ENCODE peak calls at places on chromosome 16, in seven cellular contexts. One of them, this sample, is unnamed.

GRCh38 chr16:27374794-27375499 is 27.0 kb upstream of the IL21R start:
- DNase-seq in choroid plexus epithelial cell: peak; percentile 95
- DNase-seq in progenitor cell of endocrine pancreas: peak; percentile 34
- DNase-seq in CD4-positive, alpha-beta T cell: no peak
- DNase-seq in PC-3: peak; percentile 60
- DNase-seq in ascending aorta: peak; percentile 28
- DNase-seq in tibial nerve: peak; percentile 56
- DNase-seq in this sample: peak; percentile 91

GRCh38 chr16:70152578-70153302 is 20.8 kb upstream of the CLEC18C start:
- DNase-seq in tibial nerve: no peak
- DNase-seq in progenitor cell of endocrine pancreas: no peak
- DNase-seq in PC-3: no peak
- DNase-seq in ascending aorta: no peak
- DNase-seq in CD4-positive, alpha-beta T cell: no peak
- DNase-seq in choroid plexus epithelial cell: no peak
- DNase-seq in this sample: no peak

GRCh38 chr16:25838724-25839186 is 147.0 kb downstream of the HS3ST4 start:
- DNase-seq in PC-3: peak; percentile 61
- DNase-seq in ascending aorta: no peak
- DNase-seq in progenitor cell of endocrine pancreas: peak; percentile 24
- DNase-seq in tibial nerve: peak; percentile 31
- DNase-seq in CD4-positive, alpha-beta T cell: no peak
- DNase-seq in choroid plexus epithelial cell: peak; percentile 67
- DNase-seq in this sample: peak; percentile 33

GRCh38 chr16:55498101-55498500 is 10.8 kb upstream of the LPCAT2 start:
- DNase-seq in CD4-positive, alpha-beta T cell: no peak
- DNase-seq in tibial nerve: no peak
- DNase-seq in progenitor cell of endocrine pancreas: no peak
- DNase-seq in PC-3: no peak
- DNase-seq in ascending aorta: no peak
- DNase-seq in choroid plexus epithelial cell: no peak
- DNase-seq in this sample: no peak

GRCh38 chr16:58494981-58495860 is 4.7 kb upstream of the NDRG4 start:
- DNase-seq in tibial nerve: peak; percentile 88
- DNase-seq in ascending aorta: peak; percentile 30
- DNase-seq in choroid plexus epithelial cell: peak; percentile 99
- DNase-seq in progenitor cell of endocrine pancreas: no peak
- DNase-seq in PC-3: peak; percentile 85
- DNase-seq in CD4-positive, alpha-beta T cell: no peak
- DNase-seq in this sample: peak; percentile 100

GRCh38 chr16:4016648-4017047 is 99.6 kb downstream of the ADCY9 start:
- DNase-seq in progenitor cell of endocrine pancreas: no peak
- DNase-seq in tibial nerve: no peak
- DNase-seq in choroid plexus epithelial cell: peak; percentile 50
- DNase-seq in PC-3: no peak
- DNase-seq in ascending aorta: no peak
- DNase-seq in CD4-positive, alpha-beta T cell: no peak
- DNase-seq in this sample: no peak

GRCh38 chr16:58331024-58331707 is 36.3 kb upstream of the PRSS54 start:
- DNase-seq in progenitor cell of endocrine pancreas: peak; percentile 20
- DNase-seq in CD4-positive, alpha-beta T cell: no peak
- DNase-seq in ascending aorta: no peak
- DNase-seq in PC-3: no peak
- DNase-seq in choroid plexus epithelial cell: peak; percentile 20
- DNase-seq in tibial nerve: no peak
- DNase-seq in this sample: no peak

GRCh38 chr16:1913327-1914083 is 4.7 kb downstream of the HS3ST6 start:
- DNase-seq in CD4-positive, alpha-beta T cell: no peak
- DNase-seq in PC-3: peak; percentile 57
- DNase-seq in tibial nerve: no peak
- DNase-seq in progenitor cell of endocrine pancreas: no peak
- DNase-seq in ascending aorta: no peak
- DNase-seq in choroid plexus epithelial cell: no peak
- DNase-seq in this sample: no peak

GRCh38 chr16:30721606-30722005 is 22.6 kb downstream of the SRCAP start:
- DNase-seq in CD4-positive, alpha-beta T cell: no peak
- DNase-seq in tibial nerve: no peak
- DNase-seq in choroid plexus epithelial cell: no peak
- DNase-seq in ascending aorta: no peak
- DNase-seq in progenitor cell of endocrine pancreas: no peak
- DNase-seq in PC-3: peak; percentile 91
- DNase-seq in this sample: no peak

GRCh38 chr16:81523387-81524115 is 78.9 kb downstream of the CMIP start:
- DNase-seq in CD4-positive, alpha-beta T cell: no peak
- DNase-seq in PC-3: peak; percentile 96
- DNase-seq in progenitor cell of endocrine pancreas: no peak
- DNase-seq in choroid plexus epithelial cell: peak; percentile 49
- DNase-seq in ascending aorta: no peak
- DNase-seq in tibial nerve: no peak
- DNase-seq in this sample: peak; percentile 72

GRCh38 chr16:88773812-88774291 is 11.2 kb downstream of the PIEZO1 start:
- DNase-seq in PC-3: peak; percentile 45
- DNase-seq in ascending aorta: no peak
- DNase-seq in tibial nerve: no peak
- DNase-seq in choroid plexus epithelial cell: peak; percentile 43
- DNase-seq in progenitor cell of endocrine pancreas: no peak
- DNase-seq in CD4-positive, alpha-beta T cell: no peak
- DNase-seq in this sample: peak; percentile 82

GRCh38 chr16:54284931-54285413 is 1.6 kb downstream of the IRX3 start:
- DNase-seq in progenitor cell of endocrine pancreas: peak; percentile 14
- DNase-seq in tibial nerve: no peak
- DNase-seq in CD4-positive, alpha-beta T cell: no peak
- DNase-seq in choroid plexus epithelial cell: no peak
- DNase-seq in PC-3: no peak
- DNase-seq in ascending aorta: no peak
- DNase-seq in this sample: no peak

GRCh38 chr16:89615596-89616090 is 2.2 kb downstream of the DPEP1 start:
- DNase-seq in tibial nerve: no peak
- DNase-seq in progenitor cell of endocrine pancreas: peak; percentile 51
- DNase-seq in PC-3: no peak
- DNase-seq in choroid plexus epithelial cell: no peak
- DNase-seq in ascending aorta: no peak
- DNase-seq in CD4-positive, alpha-beta T cell: no peak
- DNase-seq in this sample: no peak

GRCh38 chr16:63776437-63776836 is 1345.4 kb downstream of the CDH11 start:
- DNase-seq in PC-3: no peak
- DNase-seq in progenitor cell of endocrine pancreas: no peak
- DNase-seq in choroid plexus epithelial cell: no peak
- DNase-seq in ascending aorta: no peak
- DNase-seq in tibial nerve: no peak
- DNase-seq in CD4-positive, alpha-beta T cell: no peak
- DNase-seq in this sample: no peak

GRCh38 chr16:28549301-28549899 is 4.3 kb upstream of the SGF29 start:
- DNase-seq in PC-3: peak; percentile 58
- DNase-seq in tibial nerve: no peak
- DNase-seq in progenitor cell of endocrine pancreas: no peak
- DNase-seq in CD4-positive, alpha-beta T cell: no peak
- DNase-seq in ascending aorta: no peak
- DNase-seq in choroid plexus epithelial cell: peak; percentile 73
- DNase-seq in this sample: peak; percentile 14

GRCh38 chr16:19595043-19595767 is 39.7 kb downstream of the VPS35L start:
- DNase-seq in ascending aorta: no peak
- DNase-seq in CD4-positive, alpha-beta T cell: no peak
- DNase-seq in PC-3: peak; percentile 76
- DNase-seq in choroid plexus epithelial cell: peak; percentile 92
- DNase-seq in tibial nerve: no peak
- DNase-seq in progenitor cell of endocrine pancreas: no peak
- DNase-seq in this sample: peak; percentile 94

GRCh38 chr16:28974437-28975157 is at the start of gene SPNS1:
- DNase-seq in tibial nerve: peak; percentile 98
- DNase-seq in ascending aorta: peak; percentile 84
- DNase-seq in progenitor cell of endocrine pancreas: peak; percentile 89
- DNase-seq in PC-3: peak; percentile 89
- DNase-seq in CD4-positive, alpha-beta T cell: peak; percentile 86
- DNase-seq in choroid plexus epithelial cell: peak; percentile 98
- DNase-seq in this sample: peak; percentile 98

GRCh38 chr16:10206865-10207264 is 24.6 kb upstream of the GRIN2A start:
- DNase-seq in CD4-positive, alpha-beta T cell: no peak
- DNase-seq in PC-3: no peak
- DNase-seq in ascending aorta: no peak
- DNase-seq in choroid plexus epithelial cell: no peak
- DNase-seq in progenitor cell of endocrine pancreas: no peak
- DNase-seq in tibial nerve: no peak
- DNase-seq in this sample: no peak

GRCh38 chr16:24729967-24730815 is 740 bp downstream of the TNRC6A start:
- DNase-seq in CD4-positive, alpha-beta T cell: peak; percentile 31
- DNase-seq in ascending aorta: no peak
- DNase-seq in PC-3: no peak
- DNase-seq in choroid plexus epithelial cell: peak; percentile 19
- DNase-seq in progenitor cell of endocrine pancreas: no peak
- DNase-seq in tibial nerve: no peak
- DNase-seq in this sample: peak; percentile 9

GRCh38 chr16:31400191-31400590 is 7.1 kb downstream of the ITGAD start:
- DNase-seq in CD4-positive, alpha-beta T cell: no peak
- DNase-seq in PC-3: no peak
- DNase-seq in progenitor cell of endocrine pancreas: no peak
- DNase-seq in ascending aorta: no peak
- DNase-seq in tibial nerve: no peak
- DNase-seq in choroid plexus epithelial cell: no peak
- DNase-seq in this sample: no peak

GRCh38 chr16:70481929-70482536 is 27.6 kb downstream of the FCSK start:
- DNase-seq in ascending aorta: no peak
- DNase-seq in choroid plexus epithelial cell: no peak
- DNase-seq in CD4-positive, alpha-beta T cell: no peak
- DNase-seq in PC-3: peak; percentile 70
- DNase-seq in tibial nerve: no peak
- DNase-seq in progenitor cell of endocrine pancreas: no peak
- DNase-seq in this sample: no peak

GRCh38 chr16:75099738-75100615 is 16.6 kb downstream of the LDHD start:
- DNase-seq in ascending aorta: no peak
- DNase-seq in CD4-positive, alpha-beta T cell: peak; percentile 37
- DNase-seq in choroid plexus epithelial cell: no peak
- DNase-seq in progenitor cell of endocrine pancreas: no peak
- DNase-seq in PC-3: no peak
- DNase-seq in tibial nerve: no peak
- DNase-seq in this sample: no peak

GRCh38 chr16:87178977-87179376 is 138.2 kb downstream of the C16orf95 start:
- DNase-seq in ascending aorta: no peak
- DNase-seq in tibial nerve: no peak
- DNase-seq in progenitor cell of endocrine pancreas: no peak
- DNase-seq in CD4-positive, alpha-beta T cell: no peak
- DNase-seq in PC-3: peak; percentile 67
- DNase-seq in choroid plexus epithelial cell: peak; percentile 74
- DNase-seq in this sample: peak; percentile 55

GRCh38 chr16:30761427-30761927 is 385 bp downstream of the CFAP119 start:
- DNase-seq in CD4-positive, alpha-beta T cell: no peak
- DNase-seq in PC-3: peak; percentile 28
- DNase-seq in tibial nerve: no peak
- DNase-seq in ascending aorta: no peak
- DNase-seq in progenitor cell of endocrine pancreas: peak; percentile 23
- DNase-seq in choroid plexus epithelial cell: peak; percentile 20
- DNase-seq in this sample: no peak

GRCh38 chr16:72769876-72770275 is 278.1 kb downstream of the ZFHX3 start:
- DNase-seq in progenitor cell of endocrine pancreas: no peak
- DNase-seq in choroid plexus epithelial cell: peak; percentile 21
- DNase-seq in ascending aorta: no peak
- DNase-seq in tibial nerve: no peak
- DNase-seq in CD4-positive, alpha-beta T cell: no peak
- DNase-seq in PC-3: peak; percentile 18
- DNase-seq in this sample: no peak

GRCh38 chr16:85436636-85437160 is 176.4 kb upstream of the GSE1 start:
- DNase-seq in choroid plexus epithelial cell: no peak
- DNase-seq in PC-3: no peak
- DNase-seq in CD4-positive, alpha-beta T cell: no peak
- DNase-seq in progenitor cell of endocrine pancreas: no peak
- DNase-seq in ascending aorta: no peak
- DNase-seq in tibial nerve: no peak
- DNase-seq in this sample: no peak
- TF ChIP-seq CTCF in choroid plexus epithelial cell: no peak
- TF ChIP-seq CTCF in PC-3: no peak
- TF ChIP-seq CTCF in CD4-positive, alpha-beta T cell: no peak
- TF ChIP-seq CTCF in progenitor cell of endocrine pancreas: no peak
- TF ChIP-seq CTCF in ascending aorta: no peak
- TF ChIP-seq CTCF in tibial nerve: no peak
- TF ChIP-seq CTCF in this sample: no peak

GRCh38 chr16:71626018-71626857 is at the start of gene MARVELD3:
- DNase-seq in choroid plexus epithelial cell: no peak
- DNase-seq in CD4-positive, alpha-beta T cell: peak; percentile 15
- DNase-seq in tibial nerve: no peak
- DNase-seq in PC-3: peak; percentile 81
- DNase-seq in progenitor cell of endocrine pancreas: peak; percentile 96
- DNase-seq in ascending aorta: no peak
- DNase-seq in this sample: no peak
- TF ChIP-seq CTCF in choroid plexus epithelial cell: no peak
- TF ChIP-seq CTCF in CD4-positive, alpha-beta T cell: no peak
- TF ChIP-seq CTCF in tibial nerve: no peak
- TF ChIP-seq CTCF in PC-3: no peak
- TF ChIP-seq CTCF in progenitor cell of endocrine pancreas: peak; percentile 35
- TF ChIP-seq CTCF in ascending aorta: no peak
- TF ChIP-seq CTCF in this sample: no peak

GRCh38 chr16:50247906-50248608 is 18.3 kb upstream of the ADCY7 start:
- DNase-seq in choroid plexus epithelial cell: no peak
- DNase-seq in progenitor cell of endocrine pancreas: no peak
- DNase-seq in tibial nerve: no peak
- DNase-seq in PC-3: no peak
- DNase-seq in CD4-positive, alpha-beta T cell: no peak
- DNase-seq in ascending aorta: no peak
- DNase-seq in this sample: no peak
- TF ChIP-seq CTCF in choroid plexus epithelial cell: no peak
- TF ChIP-seq CTCF in progenitor cell of endocrine pancreas: no peak
- TF ChIP-seq CTCF in tibial nerve: no peak
- TF ChIP-seq CTCF in PC-3: no peak
- TF ChIP-seq CTCF in CD4-positive, alpha-beta T cell: no peak
- TF ChIP-seq CTCF in ascending aorta: no peak
- TF ChIP-seq CTCF in this sample: no peak

GRCh38 chr16:84047626-84048025 is 5.0 kb upstream of the SLC38A8 start:
- DNase-seq in PC-3: no peak
- DNase-seq in progenitor cell of endocrine pancreas: no peak
- DNase-seq in CD4-positive, alpha-beta T cell: no peak
- DNase-seq in tibial nerve: no peak
- DNase-seq in ascending aorta: no peak
- DNase-seq in choroid plexus epithelial cell: no peak
- DNase-seq in this sample: no peak

GRCh38 chr16:84049403-84050060 is 6.9 kb upstream of the SLC38A8 start:
- DNase-seq in progenitor cell of endocrine pancreas: no peak
- DNase-seq in tibial nerve: no peak
- DNase-seq in PC-3: no peak
- DNase-seq in ascending aorta: no peak
- DNase-seq in choroid plexus epithelial cell: no peak
- DNase-seq in CD4-positive, alpha-beta T cell: no peak
- DNase-seq in this sample: no peak

GRCh38 chr16:84048871-84049270 is 6.3 kb upstream of the SLC38A8 start:
- DNase-seq in progenitor cell of endocrine pancreas: no peak
- DNase-seq in choroid plexus epithelial cell: no peak
- DNase-seq in tibial nerve: no peak
- DNase-seq in CD4-positive, alpha-beta T cell: no peak
- DNase-seq in ascending aorta: no peak
- DNase-seq in PC-3: no peak
- DNase-seq in this sample: no peak

GRCh38 chr16:84047206-84047605 is 4.6 kb upstream of the SLC38A8 start:
- DNase-seq in ascending aorta: no peak
- DNase-seq in progenitor cell of endocrine pancreas: no peak
- DNase-seq in tibial nerve: no peak
- DNase-seq in choroid plexus epithelial cell: no peak
- DNase-seq in CD4-positive, alpha-beta T cell: no peak
- DNase-seq in PC-3: no peak
- DNase-seq in this sample: no peak

DNA sequence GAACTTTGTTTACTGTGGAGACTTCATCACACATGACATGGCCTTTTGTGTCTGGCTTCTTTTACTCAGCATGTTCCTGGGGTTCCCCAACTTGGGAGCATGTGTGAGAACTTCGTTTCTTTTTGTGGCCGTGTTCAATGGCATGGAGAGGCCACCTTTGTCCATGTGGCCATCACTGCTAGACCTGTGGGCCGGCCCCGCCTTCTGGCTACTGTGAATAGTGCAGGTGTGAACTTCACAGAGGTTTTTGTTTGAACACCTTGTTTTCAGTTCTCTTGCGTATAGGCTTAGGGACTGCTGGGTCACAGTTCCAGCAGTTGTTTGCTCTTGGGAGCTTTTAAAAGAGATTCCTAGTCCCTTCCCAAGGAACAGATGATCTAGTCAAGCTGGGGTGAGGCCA is 5.7 kb upstream of the SLC38A8 start:
- DNase-seq in progenitor cell of endocrine pancreas: peak; percentile 32
- DNase-seq in ascending aorta: no peak
- DNase-seq in PC-3: peak; percentile 28
- DNase-seq in CD4-positive, alpha-beta T cell: no peak
- DNase-seq in choroid plexus epithelial cell: no peak
- DNase-seq in tibial nerve: no peak
- DNase-seq in this sample: no peak
- TF ChIP-seq CTCF in progenitor cell of endocrine pancreas: peak; percentile 56
- TF ChIP-seq CTCF in ascending aorta: no peak
- TF ChIP-seq CTCF in PC-3: peak; percentile 43
- TF ChIP-seq CTCF in CD4-positive, alpha-beta T cell: no peak
- TF ChIP-seq CTCF in choroid plexus epithelial cell: peak; percentile 26
- TF ChIP-seq CTCF in tibial nerve: no peak
- TF ChIP-seq CTCF in this sample: peak; percentile 30